ENCODE peak calls at places on chromosomes 3 and 15, in six cellular contexts. One of them, this sample, is unnamed.

GRCh38 chr15:90553248-90553745 is 23.6 kb downstream of the CRTC3 start:
- DNase-seq in AG04449: peak
- DNase-seq in mucosa of descending colon: no peak
- DNase-seq in fibroblast of lung: peak
- DNase-seq in suprapubic skin: no peak
- DNase-seq in sigmoid colon: no peak
- DNase-seq in this sample: no peak

GRCh38 chr3:70358978-70359580 is 46.6 kb upstream of the MDFIC2 start:
- DNase-seq in AG04449: peak
- DNase-seq in mucosa of descending colon: no peak
- DNase-seq in fibroblast of lung: peak
- DNase-seq in suprapubic skin: no peak
- DNase-seq in sigmoid colon: no peak
- DNase-seq in this sample: no peak

GRCh38 chr3:116034797-116035196 is 410.5 kb downstream of the LSAMP start:
- DNase-seq in AG04449: peak
- DNase-seq in mucosa of descending colon: no peak
- DNase-seq in fibroblast of lung: no peak
- DNase-seq in suprapubic skin: no peak
- DNase-seq in sigmoid colon: no peak
- DNase-seq in this sample: no peak

GRCh38 chr3:127903596-127903995 is 11.4 kb upstream of the KBTBD12 start:
- DNase-seq in AG04449: no peak
- DNase-seq in mucosa of descending colon: no peak
- DNase-seq in fibroblast of lung: no peak
- DNase-seq in suprapubic skin: no peak
- DNase-seq in sigmoid colon: no peak
- DNase-seq in this sample: no peak

GRCh38 chr3:79767953-79768282 is at the start of gene ROBO1:
- DNase-seq in AG04449: no peak
- DNase-seq in mucosa of descending colon: no peak
- DNase-seq in fibroblast of lung: peak
- DNase-seq in suprapubic skin: no peak
- DNase-seq in sigmoid colon: no peak
- DNase-seq in this sample: no peak

GRCh38 chr3:10558726-10559125 is 53.3 kb upstream of the ATP2B2 start:
- DNase-seq in AG04449: no peak
- DNase-seq in mucosa of descending colon: no peak
- DNase-seq in fibroblast of lung: no peak
- DNase-seq in suprapubic skin: peak
- DNase-seq in sigmoid colon: no peak
- DNase-seq in this sample: no peak

GRCh38 chr3:16807441-16807840 is 77.3 kb upstream of the PLCL2 start:
- DNase-seq in AG04449: no peak
- DNase-seq in mucosa of descending colon: no peak
- DNase-seq in fibroblast of lung: no peak
- DNase-seq in suprapubic skin: no peak
- DNase-seq in sigmoid colon: no peak
- DNase-seq in this sample: no peak

GRCh38 chr3:84836961-84837360 is 121.8 kb upstream of the CADM2 start:
- DNase-seq in AG04449: no peak
- DNase-seq in mucosa of descending colon: no peak
- DNase-seq in fibroblast of lung: no peak
- DNase-seq in suprapubic skin: no peak
- DNase-seq in sigmoid colon: no peak
- DNase-seq in this sample: no peak

GRCh38 chr3:81218023-81218422 is 543.4 kb downstream of the GBE1 start:
- DNase-seq in AG04449: no peak
- DNase-seq in mucosa of descending colon: no peak
- DNase-seq in fibroblast of lung: peak
- DNase-seq in suprapubic skin: no peak
- DNase-seq in sigmoid colon: no peak
- DNase-seq in this sample: no peak

GRCh38 chr3:196631655-196632032 is 7.8 kb upstream of the NRROS start:
- DNase-seq in AG04449: no peak
- DNase-seq in mucosa of descending colon: no peak
- DNase-seq in fibroblast of lung: no peak
- DNase-seq in suprapubic skin: no peak
- DNase-seq in sigmoid colon: no peak
- DNase-seq in this sample: no peak

GRCh38 chr3:141477224-141477623 is 9.6 kb upstream of the RASA2 start:
- DNase-seq in AG04449: no peak
- DNase-seq in mucosa of descending colon: no peak
- DNase-seq in fibroblast of lung: peak
- DNase-seq in suprapubic skin: no peak
- DNase-seq in sigmoid colon: no peak
- DNase-seq in this sample: no peak

GRCh38 chr3:52041118-52041847 is 15.1 kb downstream of the DUSP7 start:
- DNase-seq in AG04449: no peak
- DNase-seq in mucosa of descending colon: no peak
- DNase-seq in fibroblast of lung: no peak
- DNase-seq in suprapubic skin: no peak
- DNase-seq in sigmoid colon: no peak
- DNase-seq in this sample: no peak

GRCh38 chr15:75713338-75713895 is 769 bp upstream of the CSPG4 start:
- DNase-seq in AG04449: no peak
- DNase-seq in mucosa of descending colon: peak
- DNase-seq in fibroblast of lung: peak
- DNase-seq in suprapubic skin: peak
- DNase-seq in sigmoid colon: peak
- DNase-seq in this sample: no peak

GRCh38 chr3:194826594-194826993 is 140.9 kb downstream of the FAM43A start:
- DNase-seq in AG04449: no peak
- DNase-seq in mucosa of descending colon: peak
- DNase-seq in fibroblast of lung: no peak
- DNase-seq in suprapubic skin: no peak
- DNase-seq in sigmoid colon: no peak
- DNase-seq in this sample: no peak

GRCh38 chr15:25713736-25714537 is 149.2 kb downstream of the ATP10A start:
- DNase-seq in AG04449: no peak
- DNase-seq in mucosa of descending colon: no peak
- DNase-seq in fibroblast of lung: no peak
- DNase-seq in suprapubic skin: no peak
- DNase-seq in sigmoid colon: peak
- DNase-seq in this sample: no peak

GRCh38 chr3:181915556-181915955 is 203.8 kb downstream of the SOX2 start:
- DNase-seq in AG04449: no peak
- DNase-seq in mucosa of descending colon: no peak
- DNase-seq in fibroblast of lung: no peak
- DNase-seq in suprapubic skin: no peak
- DNase-seq in sigmoid colon: no peak
- DNase-seq in this sample: no peak

GRCh38 chr3:152202976-152203626 is 65.6 kb upstream of the MBNL1 start:
- DNase-seq in AG04449: no peak
- DNase-seq in mucosa of descending colon: no peak
- DNase-seq in fibroblast of lung: peak
- DNase-seq in suprapubic skin: no peak
- DNase-seq in sigmoid colon: no peak
- DNase-seq in this sample: no peak

GRCh38 chr15:55737373-55737772 is 5.6 kb downstream of the PRTG start:
- DNase-seq in AG04449: no peak
- DNase-seq in mucosa of descending colon: no peak
- DNase-seq in fibroblast of lung: no peak
- DNase-seq in suprapubic skin: no peak
- DNase-seq in sigmoid colon: no peak
- DNase-seq in this sample: no peak

GRCh38 chr3:124632566-124633140 is 97.6 kb upstream of the UMPS start:
- DNase-seq in AG04449: no peak
- DNase-seq in mucosa of descending colon: no peak
- DNase-seq in fibroblast of lung: no peak
- DNase-seq in suprapubic skin: no peak
- DNase-seq in sigmoid colon: no peak
- DNase-seq in this sample: no peak

GRCh38 chr3:9422712-9423424 is 25.5 kb downstream of the SETD5 start:
- DNase-seq in AG04449: peak
- DNase-seq in mucosa of descending colon: peak
- DNase-seq in fibroblast of lung: peak
- DNase-seq in suprapubic skin: peak
- DNase-seq in sigmoid colon: peak
- DNase-seq in this sample: peak

GRCh38 chr3:58009749-58010535 is 1.7 kb downstream of the FLNB start:
- DNase-seq in AG04449: no peak
- DNase-seq in mucosa of descending colon: peak
- DNase-seq in fibroblast of lung: no peak
- DNase-seq in suprapubic skin: no peak
- DNase-seq in sigmoid colon: peak
- DNase-seq in this sample: peak

GRCh38 chr3:57079221-57079831 is 18.9 kb downstream of the SPATA12 start:
- DNase-seq in AG04449: no peak
- DNase-seq in mucosa of descending colon: peak
- DNase-seq in fibroblast of lung: no peak
- DNase-seq in suprapubic skin: no peak
- DNase-seq in sigmoid colon: peak
- DNase-seq in this sample: peak

GRCh38 chr3:167787440-167787839 is 51.9 kb downstream of the SERPINI1 start:
- DNase-seq in AG04449: no peak
- DNase-seq in mucosa of descending colon: no peak
- DNase-seq in fibroblast of lung: no peak
- DNase-seq in suprapubic skin: no peak
- DNase-seq in sigmoid colon: no peak
- DNase-seq in this sample: no peak

GRCh38 chr15:37101634-37102314 is 1.4 kb upstream of the MEIS2 start:
- DNase-seq in AG04449: no peak
- DNase-seq in mucosa of descending colon: peak
- DNase-seq in fibroblast of lung: peak
- DNase-seq in suprapubic skin: peak
- DNase-seq in sigmoid colon: peak
- DNase-seq in this sample: no peak

GRCh38 chr3:61564405-61565059 is 3.2 kb downstream of the PTPRG start:
- DNase-seq in AG04449: no peak
- DNase-seq in mucosa of descending colon: peak
- DNase-seq in fibroblast of lung: peak
- DNase-seq in suprapubic skin: peak
- DNase-seq in sigmoid colon: peak
- DNase-seq in this sample: peak

GRCh38 chr3:25854635-25855034 is 64.7 kb downstream of the OXSM start:
- DNase-seq in AG04449: no peak
- DNase-seq in mucosa of descending colon: no peak
- DNase-seq in fibroblast of lung: peak
- DNase-seq in suprapubic skin: no peak
- DNase-seq in sigmoid colon: no peak
- DNase-seq in this sample: no peak

DNA sequence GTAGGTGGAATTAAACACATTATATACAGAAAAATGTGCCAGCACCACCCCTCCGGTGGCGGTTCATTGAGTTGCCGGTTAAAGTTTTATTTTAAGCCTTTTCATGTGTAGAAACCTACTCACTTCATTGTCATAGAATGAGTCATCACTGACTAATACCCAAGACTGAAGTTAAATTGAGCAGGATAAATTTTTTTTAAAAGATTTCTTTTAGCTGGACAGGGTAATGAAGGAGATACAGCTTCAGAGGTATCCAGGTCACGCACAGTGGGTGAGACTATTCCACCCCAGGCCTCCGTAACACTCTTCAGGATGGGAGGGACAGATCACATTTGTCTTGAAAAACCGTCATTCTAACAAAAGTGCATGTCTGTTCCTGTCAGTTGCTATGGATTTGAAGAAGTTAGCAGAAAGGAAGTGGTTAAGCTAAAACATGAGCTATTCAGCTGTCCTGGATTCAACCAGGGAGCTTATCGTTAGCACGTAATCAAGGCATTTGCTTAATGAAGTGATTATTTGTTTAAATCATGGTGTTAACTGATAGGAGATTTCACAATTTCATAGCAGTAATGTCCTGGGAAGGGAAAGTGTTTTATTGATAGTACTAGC is 23.3 kb downstream of the WHAMM start:
- DNase-seq in AG04449: peak
- DNase-seq in mucosa of descending colon: no peak
- DNase-seq in fibroblast of lung: peak
- DNase-seq in suprapubic skin: no peak
- DNase-seq in sigmoid colon: no peak
- DNase-seq in this sample: no peak
- TF ChIP-seq CTCF in AG04449: no peak
- TF ChIP-seq CTCF in mucosa of descending colon: no peak
- TF ChIP-seq CTCF in fibroblast of lung: peak
- TF ChIP-seq CTCF in suprapubic skin: no peak
- TF ChIP-seq CTCF in sigmoid colon: no peak
- TF ChIP-seq CTCF in this sample: no peak

GRCh38 chr3:87167634-87168456 is 59.3 kb upstream of the CHMP2B start:
- DNase-seq in AG04449: no peak
- DNase-seq in mucosa of descending colon: no peak
- DNase-seq in fibroblast of lung: peak
- DNase-seq in suprapubic skin: no peak
- DNase-seq in sigmoid colon: no peak
- DNase-seq in this sample: no peak
- H3K4me3 ChIP-seq in AG04449: peak
- H3K4me3 ChIP-seq in mucosa of descending colon: no peak
- H3K4me3 ChIP-seq in fibroblast of lung: peak
- H3K4me3 ChIP-seq in suprapubic skin: peak
- H3K4me3 ChIP-seq in sigmoid colon: peak
- H3K4me3 ChIP-seq in this sample: peak

DNA sequence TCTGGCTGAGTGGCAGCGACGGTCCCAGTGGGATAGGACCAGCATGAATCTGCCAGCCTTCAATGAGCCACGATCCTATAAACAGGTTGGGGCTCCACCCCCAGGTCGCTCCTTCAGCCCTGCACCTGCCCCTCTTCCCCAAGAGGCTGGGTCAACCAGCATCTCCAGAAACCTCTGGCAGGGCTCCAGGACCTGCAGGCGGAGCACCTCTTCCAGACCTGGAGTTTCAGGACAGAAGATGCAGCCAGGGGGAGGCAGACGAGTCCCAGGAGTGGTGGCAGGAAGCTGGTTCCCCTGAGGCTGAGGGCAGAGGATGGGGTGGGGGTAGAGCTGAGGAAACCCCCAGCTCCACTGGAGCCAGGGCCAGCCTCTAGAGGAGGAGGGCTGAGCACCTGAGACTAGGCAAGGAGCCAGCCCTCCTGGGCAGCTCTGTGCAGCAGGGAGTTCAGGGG is at the start of gene PLA2G4D:
- DNase-seq in AG04449: no peak
- DNase-seq in mucosa of descending colon: no peak
- DNase-seq in fibroblast of lung: no peak
- DNase-seq in suprapubic skin: no peak
- DNase-seq in sigmoid colon: no peak
- DNase-seq in this sample: no peak
- TF ChIP-seq CTCF in AG04449: no peak
- TF ChIP-seq CTCF in mucosa of descending colon: no peak
- TF ChIP-seq CTCF in fibroblast of lung: no peak
- TF ChIP-seq CTCF in suprapubic skin: no peak
- TF ChIP-seq CTCF in sigmoid colon: no peak
- TF ChIP-seq CTCF in this sample: no peak

GRCh38 chr3:159762238-159762637 is 226.4 kb upstream of the IL12A start:
- DNase-seq in AG04449: no peak
- DNase-seq in mucosa of descending colon: no peak
- DNase-seq in fibroblast of lung: no peak
- DNase-seq in suprapubic skin: no peak
- DNase-seq in sigmoid colon: no peak
- DNase-seq in this sample: no peak

GRCh38 chr3:159765025-159765859 is 223.4 kb upstream of the IL12A start:
- DNase-seq in AG04449: peak
- DNase-seq in mucosa of descending colon: peak
- DNase-seq in fibroblast of lung: peak
- DNase-seq in suprapubic skin: peak
- DNase-seq in sigmoid colon: peak
- DNase-seq in this sample: peak

GRCh38 chr3:159762981-159763465 is 225.6 kb upstream of the IL12A start:
- DNase-seq in AG04449: no peak
- DNase-seq in mucosa of descending colon: no peak
- DNase-seq in fibroblast of lung: peak
- DNase-seq in suprapubic skin: no peak
- DNase-seq in sigmoid colon: peak
- DNase-seq in this sample: peak

GRCh38 chr3:159764211-159765024 is 224.2 kb upstream of the IL12A start:
- DNase-seq in AG04449: no peak
- DNase-seq in mucosa of descending colon: peak
- DNase-seq in fibroblast of lung: peak
- DNase-seq in suprapubic skin: peak
- DNase-seq in sigmoid colon: peak
- DNase-seq in this sample: peak

GRCh38 chr3:159763466-159764210 is 225.0 kb upstream of the IL12A start:
- DNase-seq in AG04449: no peak
- DNase-seq in mucosa of descending colon: peak
- DNase-seq in fibroblast of lung: peak
- DNase-seq in suprapubic skin: peak
- DNase-seq in sigmoid colon: peak
- DNase-seq in this sample: no peak
- H3K4me3 ChIP-seq in AG04449: peak
- H3K4me3 ChIP-seq in mucosa of descending colon: peak
- H3K4me3 ChIP-seq in fibroblast of lung: peak
- H3K4me3 ChIP-seq in suprapubic skin: peak
- H3K4me3 ChIP-seq in sigmoid colon: peak
- H3K4me3 ChIP-seq in this sample: peak